ENCODE peak calls at places on chromosomes 16 and 17, in seven cellular contexts. One of them, this sample, is unnamed.

GRCh38 chr16:22671301-22672076 is 142.5 kb upstream of the HS3ST2 start:
- DNase-seq in NCI-H2171 treated with DMSO at 0.1 percent for 48 hours: no peak
- DNase-seq in epithelial cell of esophagus: no peak
- DNase-seq in activated naive CD4-positive, alpha-beta T cell: no peak
- DNase-seq in astrocyte of the spinal cord: peak; percentile 27
- DNase-seq in AG09319: no peak
- DNase-seq in psoas muscle: no peak
- DNase-seq in this sample: no peak

GRCh38 chr17:8488931-8489330 is 53.2 kb downstream of the NDEL1 start:
- DNase-seq in activated naive CD4-positive, alpha-beta T cell: no peak
- DNase-seq in astrocyte of the spinal cord: peak; percentile 97
- DNase-seq in psoas muscle: peak; percentile 76
- DNase-seq in AG09319: peak; percentile 80
- DNase-seq in epithelial cell of esophagus: peak; percentile 79
- DNase-seq in NCI-H2171 treated with DMSO at 0.1 percent for 48 hours: no peak
- DNase-seq in this sample: peak; percentile 86

GRCh38 chr17:36934144-36934758 is 3.0 kb upstream of the LHX1 start:
- DNase-seq in NCI-H2171 treated with DMSO at 0.1 percent for 48 hours: no peak
- DNase-seq in AG09319: no peak
- DNase-seq in astrocyte of the spinal cord: no peak
- DNase-seq in epithelial cell of esophagus: no peak
- DNase-seq in activated naive CD4-positive, alpha-beta T cell: no peak
- DNase-seq in psoas muscle: no peak
- DNase-seq in this sample: no peak

GRCh38 chr16:74320707-74321106 is 24.1 kb downstream of the PSMD7 start:
- DNase-seq in psoas muscle: no peak
- DNase-seq in AG09319: no peak
- DNase-seq in activated naive CD4-positive, alpha-beta T cell: no peak
- DNase-seq in NCI-H2171 treated with DMSO at 0.1 percent for 48 hours: no peak
- DNase-seq in epithelial cell of esophagus: no peak
- DNase-seq in astrocyte of the spinal cord: no peak
- DNase-seq in this sample: no peak

GRCh38 chr17:72702136-72702735 is 390.3 kb downstream of the SLC39A11 start:
- DNase-seq in NCI-H2171 treated with DMSO at 0.1 percent for 48 hours: no peak
- DNase-seq in activated naive CD4-positive, alpha-beta T cell: no peak
- DNase-seq in astrocyte of the spinal cord: peak; percentile 74
- DNase-seq in epithelial cell of esophagus: peak; percentile 56
- DNase-seq in AG09319: no peak
- DNase-seq in psoas muscle: no peak
- DNase-seq in this sample: no peak

GRCh38 chr16:70301121-70301520 is 2.1 kb downstream of the DDX19B start:
- DNase-seq in psoas muscle: no peak
- DNase-seq in AG09319: no peak
- DNase-seq in NCI-H2171 treated with DMSO at 0.1 percent for 48 hours: no peak
- DNase-seq in epithelial cell of esophagus: no peak
- DNase-seq in astrocyte of the spinal cord: no peak
- DNase-seq in activated naive CD4-positive, alpha-beta T cell: no peak
- DNase-seq in this sample: no peak

GRCh38 chr17:58088624-58089023 is 5.4 kb downstream of the DYNLL2 start:
- DNase-seq in activated naive CD4-positive, alpha-beta T cell: no peak
- DNase-seq in AG09319: no peak
- DNase-seq in epithelial cell of esophagus: no peak
- DNase-seq in NCI-H2171 treated with DMSO at 0.1 percent for 48 hours: no peak
- DNase-seq in astrocyte of the spinal cord: no peak
- DNase-seq in psoas muscle: no peak
- DNase-seq in this sample: no peak

GRCh38 chr16:1146409-1146808 is 6.5 kb upstream of the CACNA1H start:
- DNase-seq in AG09319: no peak
- DNase-seq in psoas muscle: no peak
- DNase-seq in activated naive CD4-positive, alpha-beta T cell: no peak
- DNase-seq in epithelial cell of esophagus: no peak
- DNase-seq in astrocyte of the spinal cord: no peak
- DNase-seq in NCI-H2171 treated with DMSO at 0.1 percent for 48 hours: no peak
- DNase-seq in this sample: no peak

GRCh38 chr17:82668631-82669099 is 20.4 kb upstream of the WDR45B start:
- DNase-seq in epithelial cell of esophagus: peak; percentile 62
- DNase-seq in activated naive CD4-positive, alpha-beta T cell: no peak
- DNase-seq in astrocyte of the spinal cord: peak; percentile 38
- DNase-seq in NCI-H2171 treated with DMSO at 0.1 percent for 48 hours: no peak
- DNase-seq in psoas muscle: peak; percentile 84
- DNase-seq in AG09319: peak; percentile 20
- DNase-seq in this sample: no peak

GRCh38 chr16:11254913-11255736 is 879 bp downstream of the SOCS1 start:
- DNase-seq in epithelial cell of esophagus: peak; percentile 63
- DNase-seq in AG09319: no peak
- DNase-seq in psoas muscle: peak; percentile 64
- DNase-seq in activated naive CD4-positive, alpha-beta T cell: peak; percentile 55
- DNase-seq in NCI-H2171 treated with DMSO at 0.1 percent for 48 hours: peak; percentile 31
- DNase-seq in astrocyte of the spinal cord: peak; percentile 48
- DNase-seq in this sample: no peak

GRCh38 chr17:39231587-39232551 is 6.1 kb upstream of the STAC2 start:
- DNase-seq in epithelial cell of esophagus: peak; percentile 23
- DNase-seq in AG09319: no peak
- DNase-seq in astrocyte of the spinal cord: no peak
- DNase-seq in psoas muscle: peak; percentile 82
- DNase-seq in activated naive CD4-positive, alpha-beta T cell: peak; percentile 22
- DNase-seq in NCI-H2171 treated with DMSO at 0.1 percent for 48 hours: peak; percentile 70
- DNase-seq in this sample: no peak

GRCh38 chr17:44995602-44996001 is 27.5 kb upstream of the C1QL1 start:
- DNase-seq in epithelial cell of esophagus: no peak
- DNase-seq in NCI-H2171 treated with DMSO at 0.1 percent for 48 hours: no peak
- DNase-seq in AG09319: no peak
- DNase-seq in astrocyte of the spinal cord: no peak
- DNase-seq in psoas muscle: no peak
- DNase-seq in activated naive CD4-positive, alpha-beta T cell: no peak
- DNase-seq in this sample: no peak

GRCh38 chr16:88141580-88141979 is 190.3 kb downstream of the BANP start:
- DNase-seq in psoas muscle: no peak
- DNase-seq in activated naive CD4-positive, alpha-beta T cell: no peak
- DNase-seq in astrocyte of the spinal cord: no peak
- DNase-seq in AG09319: no peak
- DNase-seq in epithelial cell of esophagus: no peak
- DNase-seq in NCI-H2171 treated with DMSO at 0.1 percent for 48 hours: no peak
- DNase-seq in this sample: no peak

GRCh38 chr17:39626171-39626670 is 531 bp upstream of the PPP1R1B start:
- DNase-seq in NCI-H2171 treated with DMSO at 0.1 percent for 48 hours: peak; percentile 41
- DNase-seq in activated naive CD4-positive, alpha-beta T cell: no peak
- DNase-seq in epithelial cell of esophagus: no peak
- DNase-seq in astrocyte of the spinal cord: no peak
- DNase-seq in AG09319: no peak
- DNase-seq in psoas muscle: no peak
- DNase-seq in this sample: no peak

GRCh38 chr16:19136549-19137196 is 22.9 kb downstream of the ITPRIPL2 start:
- DNase-seq in astrocyte of the spinal cord: peak; percentile 27
- DNase-seq in activated naive CD4-positive, alpha-beta T cell: no peak
- DNase-seq in psoas muscle: no peak
- DNase-seq in epithelial cell of esophagus: peak; percentile 78
- DNase-seq in NCI-H2171 treated with DMSO at 0.1 percent for 48 hours: no peak
- DNase-seq in AG09319: no peak
- DNase-seq in this sample: no peak

GRCh38 chr16:77674888-77675287 is 47.4 kb upstream of the NUDT7 start:
- DNase-seq in astrocyte of the spinal cord: peak; percentile 44
- DNase-seq in AG09319: peak; percentile 30
- DNase-seq in epithelial cell of esophagus: no peak
- DNase-seq in NCI-H2171 treated with DMSO at 0.1 percent for 48 hours: no peak
- DNase-seq in psoas muscle: no peak
- DNase-seq in activated naive CD4-positive, alpha-beta T cell: no peak
- DNase-seq in this sample: peak; percentile 44

GRCh38 chr16:52496051-52496876 is 50.7 kb downstream of the TOX3 start:
- DNase-seq in epithelial cell of esophagus: no peak
- DNase-seq in NCI-H2171 treated with DMSO at 0.1 percent for 48 hours: no peak
- DNase-seq in activated naive CD4-positive, alpha-beta T cell: no peak
- DNase-seq in AG09319: no peak
- DNase-seq in astrocyte of the spinal cord: no peak
- DNase-seq in psoas muscle: no peak
- DNase-seq in this sample: no peak

GRCh38 chr17:38454528-38454927 is 26.3 kb downstream of the ARHGAP23 start:
- DNase-seq in NCI-H2171 treated with DMSO at 0.1 percent for 48 hours: no peak
- DNase-seq in activated naive CD4-positive, alpha-beta T cell: no peak
- DNase-seq in epithelial cell of esophagus: peak; percentile 72
- DNase-seq in astrocyte of the spinal cord: peak; percentile 77
- DNase-seq in AG09319: peak; percentile 59
- DNase-seq in psoas muscle: peak; percentile 97
- DNase-seq in this sample: peak; percentile 62

GRCh38 chr16:11389083-11389482 is 43.8 kb downstream of the RMI2 start:
- DNase-seq in AG09319: no peak
- DNase-seq in NCI-H2171 treated with DMSO at 0.1 percent for 48 hours: no peak
- DNase-seq in psoas muscle: no peak
- DNase-seq in epithelial cell of esophagus: no peak
- DNase-seq in activated naive CD4-positive, alpha-beta T cell: no peak
- DNase-seq in astrocyte of the spinal cord: no peak
- DNase-seq in this sample: no peak

GRCh38 chr17:40251576-40251975 is 32.5 kb downstream of the WIPF2 start:
- DNase-seq in epithelial cell of esophagus: peak; percentile 51
- DNase-seq in activated naive CD4-positive, alpha-beta T cell: no peak
- DNase-seq in psoas muscle: no peak
- DNase-seq in NCI-H2171 treated with DMSO at 0.1 percent for 48 hours: no peak
- DNase-seq in astrocyte of the spinal cord: peak; percentile 82
- DNase-seq in AG09319: peak; percentile 44
- DNase-seq in this sample: peak; percentile 94

GRCh38 chr17:36755586-36755985 is 154.2 kb downstream of the MRM1 start:
- DNase-seq in activated naive CD4-positive, alpha-beta T cell: peak; percentile 4
- DNase-seq in astrocyte of the spinal cord: no peak
- DNase-seq in NCI-H2171 treated with DMSO at 0.1 percent for 48 hours: no peak
- DNase-seq in epithelial cell of esophagus: peak; percentile 49
- DNase-seq in AG09319: no peak
- DNase-seq in psoas muscle: no peak
- DNase-seq in this sample: no peak

GRCh38 chr16:74999683-75000480 is 1.1 kb downstream of the ZNRF1 start:
- DNase-seq in AG09319: no peak
- DNase-seq in NCI-H2171 treated with DMSO at 0.1 percent for 48 hours: peak; percentile 61
- DNase-seq in activated naive CD4-positive, alpha-beta T cell: peak; percentile 50
- DNase-seq in epithelial cell of esophagus: peak; percentile 60
- DNase-seq in psoas muscle: peak; percentile 64
- DNase-seq in astrocyte of the spinal cord: peak; percentile 18
- DNase-seq in this sample: no peak

GRCh38 chr17:9765302-9765701 is 26.1 kb downstream of the DHRS7C start:
- DNase-seq in astrocyte of the spinal cord: no peak
- DNase-seq in activated naive CD4-positive, alpha-beta T cell: no peak
- DNase-seq in psoas muscle: no peak
- DNase-seq in AG09319: no peak
- DNase-seq in NCI-H2171 treated with DMSO at 0.1 percent for 48 hours: no peak
- DNase-seq in epithelial cell of esophagus: no peak
- DNase-seq in this sample: no peak

GRCh38 chr17:77163001-77163400 is 22.2 kb downstream of the SEC14L1 start:
- DNase-seq in astrocyte of the spinal cord: peak; percentile 20
- DNase-seq in epithelial cell of esophagus: no peak
- DNase-seq in psoas muscle: no peak
- DNase-seq in NCI-H2171 treated with DMSO at 0.1 percent for 48 hours: no peak
- DNase-seq in AG09319: no peak
- DNase-seq in activated naive CD4-positive, alpha-beta T cell: no peak
- DNase-seq in this sample: no peak

This sample was measured in GM04503.